ENCODE peak calls at places on chromosome 2, in nine cellular contexts. One of them, this sample, is unnamed.

GRCh38 chr2:174607989-174608865 is 10.6 kb upstream of the WIPF1 start:
- DNase-seq in breast epithelium: no peak
- DNase-seq in HCT116: no peak
- DNase-seq in H1: no peak
- DNase-seq in transverse colon: no peak
- DNase-seq in vagina: no peak
- DNase-seq in stomach: no peak
- DNase-seq in suprapubic skin: no peak
- DNase-seq in endothelial cell of umbilical vein: no peak
- DNase-seq in this sample: no peak

GRCh38 chr2:212912445-212913103 is 238.8 kb downstream of the IKZF2 start:
- DNase-seq in breast epithelium: no peak
- DNase-seq in HCT116: no peak
- DNase-seq in H1: no peak
- DNase-seq in transverse colon: peak; percentile 77
- DNase-seq in vagina: no peak
- DNase-seq in stomach: peak; percentile 57
- DNase-seq in suprapubic skin: no peak
- DNase-seq in endothelial cell of umbilical vein: peak; percentile 87
- DNase-seq in this sample: no peak

GRCh38 chr2:116776556-116776955 is 1037.9 kb upstream of the DDX18 start:
- DNase-seq in breast epithelium: no peak
- DNase-seq in HCT116: no peak
- DNase-seq in H1: no peak
- DNase-seq in transverse colon: no peak
- DNase-seq in vagina: no peak
- DNase-seq in stomach: no peak
- DNase-seq in suprapubic skin: no peak
- DNase-seq in endothelial cell of umbilical vein: no peak
- DNase-seq in this sample: no peak

GRCh38 chr2:132544045-132544630 is 125.9 kb downstream of the LYPD1 start:
- DNase-seq in breast epithelium: no peak
- DNase-seq in HCT116: no peak
- DNase-seq in H1: no peak
- DNase-seq in transverse colon: no peak
- DNase-seq in vagina: no peak
- DNase-seq in stomach: no peak
- DNase-seq in suprapubic skin: no peak
- DNase-seq in endothelial cell of umbilical vein: no peak
- DNase-seq in this sample: peak; percentile 32

GRCh38 chr2:101120124-101120996 is 30.8 kb downstream of the TBC1D8 start:
- DNase-seq in breast epithelium: peak; percentile 95
- DNase-seq in HCT116: peak; percentile 85
- DNase-seq in H1: no peak
- DNase-seq in transverse colon: peak; percentile 78
- DNase-seq in vagina: no peak
- DNase-seq in stomach: peak; percentile 95
- DNase-seq in suprapubic skin: peak; percentile 84
- DNase-seq in endothelial cell of umbilical vein: peak; percentile 76
- DNase-seq in this sample: peak; percentile 98

GRCh38 chr2:121408641-121409040 is 122.0 kb upstream of the RNU4ATAC start:
- DNase-seq in breast epithelium: no peak
- DNase-seq in HCT116: no peak
- DNase-seq in H1: no peak
- DNase-seq in transverse colon: no peak
- DNase-seq in vagina: no peak
- DNase-seq in stomach: no peak
- DNase-seq in suprapubic skin: no peak
- DNase-seq in endothelial cell of umbilical vein: peak; percentile 29
- DNase-seq in this sample: no peak

GRCh38 chr2:65227471-65228248 is at the start of gene ACTR2:
- DNase-seq in breast epithelium: peak; percentile 95
- DNase-seq in HCT116: peak; percentile 90
- DNase-seq in H1: peak; percentile 82
- DNase-seq in transverse colon: peak; percentile 98
- DNase-seq in vagina: peak; percentile 96
- DNase-seq in stomach: peak; percentile 96
- DNase-seq in suprapubic skin: peak; percentile 97
- DNase-seq in endothelial cell of umbilical vein: peak; percentile 97
- DNase-seq in this sample: peak; percentile 98

GRCh38 chr2:171334171-171334570 is 99.6 kb downstream of the METTL8 start:
- DNase-seq in breast epithelium: no peak
- DNase-seq in HCT116: no peak
- DNase-seq in H1: no peak
- DNase-seq in transverse colon: no peak
- DNase-seq in vagina: no peak
- DNase-seq in stomach: peak; percentile 36
- DNase-seq in suprapubic skin: no peak
- DNase-seq in endothelial cell of umbilical vein: no peak
- DNase-seq in this sample: no peak

GRCh38 chr2:25160376-25160775 is 8.0 kb downstream of the POMC start:
- DNase-seq in breast epithelium: no peak
- DNase-seq in HCT116: no peak
- DNase-seq in H1: no peak
- DNase-seq in transverse colon: no peak
- DNase-seq in vagina: no peak
- DNase-seq in stomach: no peak
- DNase-seq in suprapubic skin: no peak
- DNase-seq in endothelial cell of umbilical vein: no peak
- DNase-seq in this sample: no peak

GRCh38 chr2:25159947-25160346 is 8.4 kb downstream of the POMC start:
- DNase-seq in breast epithelium: no peak
- DNase-seq in HCT116: no peak
- DNase-seq in H1: no peak
- DNase-seq in transverse colon: no peak
- DNase-seq in vagina: no peak
- DNase-seq in stomach: no peak
- DNase-seq in suprapubic skin: no peak
- DNase-seq in endothelial cell of umbilical vein: no peak
- DNase-seq in this sample: no peak

GRCh38 chr2:25158096-25158852 is 10.1 kb downstream of the POMC start:
- DNase-seq in breast epithelium: no peak
- DNase-seq in HCT116: no peak
- DNase-seq in H1: no peak
- DNase-seq in transverse colon: no peak
- DNase-seq in vagina: no peak
- DNase-seq in stomach: no peak
- DNase-seq in suprapubic skin: no peak
- DNase-seq in endothelial cell of umbilical vein: no peak
- DNase-seq in this sample: no peak

GRCh38 chr2:25164526-25164925 is 3.9 kb downstream of the POMC start:
- DNase-seq in breast epithelium: no peak
- DNase-seq in HCT116: no peak
- DNase-seq in H1: no peak
- DNase-seq in transverse colon: no peak
- DNase-seq in vagina: no peak
- DNase-seq in stomach: no peak
- DNase-seq in suprapubic skin: no peak
- DNase-seq in endothelial cell of umbilical vein: peak; percentile 23
- DNase-seq in this sample: no peak

DNA sequence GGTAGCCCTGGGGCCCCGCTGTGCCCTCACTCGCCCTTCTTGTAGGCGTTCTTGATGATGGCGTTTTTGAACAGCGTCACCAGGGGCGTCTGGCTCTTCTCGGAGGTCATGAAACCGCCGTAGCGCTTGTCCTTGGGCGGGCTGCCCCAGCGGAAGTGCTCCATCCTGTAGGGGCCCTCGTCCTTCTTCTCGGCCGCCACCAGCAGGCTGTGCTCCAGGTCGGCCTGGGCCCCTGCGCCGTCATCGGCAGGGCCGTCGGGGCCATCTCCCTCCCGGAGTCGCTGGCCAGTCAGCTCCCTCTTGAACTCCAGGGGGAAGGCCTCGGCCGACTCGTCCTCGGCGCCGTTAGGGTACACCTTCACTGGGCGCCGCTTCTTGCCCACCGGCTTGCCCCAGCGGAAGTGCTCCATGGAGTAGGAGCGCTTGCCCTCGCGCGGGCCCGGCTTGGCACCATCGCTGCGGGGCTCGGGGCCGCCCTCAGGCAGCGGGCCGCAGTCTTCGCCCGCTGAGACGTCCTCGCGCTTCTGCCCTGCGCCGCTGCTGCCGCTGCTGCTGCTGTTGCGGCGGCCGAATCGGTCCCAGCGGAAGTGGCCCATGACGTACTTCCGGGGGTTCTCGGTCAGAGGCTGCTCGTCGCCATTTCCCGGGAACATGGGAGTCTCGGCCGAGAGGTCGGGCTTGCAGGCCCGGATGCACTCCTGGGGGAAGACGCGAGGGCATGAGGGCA is 7.2 kb downstream of the POMC start:
- DNase-seq in breast epithelium: no peak
- DNase-seq in HCT116: no peak
- DNase-seq in H1: no peak
- DNase-seq in transverse colon: peak; percentile 57
- DNase-seq in vagina: no peak
- DNase-seq in stomach: peak; percentile 44
- DNase-seq in suprapubic skin: no peak
- DNase-seq in endothelial cell of umbilical vein: peak; percentile 11
- DNase-seq in this sample: peak; percentile 89
- TF ChIP-seq POLR2A in breast epithelium: no peak
- TF ChIP-seq POLR2A in HCT116: no peak
- TF ChIP-seq POLR2A in H1: no peak
- TF ChIP-seq POLR2A in transverse colon: no peak
- TF ChIP-seq POLR2A in vagina: no peak
- TF ChIP-seq POLR2A in stomach: no peak
- TF ChIP-seq POLR2A in suprapubic skin: no peak
- TF ChIP-seq POLR2A in endothelial cell of umbilical vein: no peak
- TF ChIP-seq POLR2A in this sample: no peak

GRCh38 chr2:33292981-33293586 is 183.4 kb upstream of the RASGRP3 start:
- DNase-seq in breast epithelium: no peak
- DNase-seq in HCT116: no peak
- DNase-seq in H1: no peak
- DNase-seq in transverse colon: no peak
- DNase-seq in vagina: no peak
- DNase-seq in stomach: no peak
- DNase-seq in suprapubic skin: no peak
- DNase-seq in endothelial cell of umbilical vein: no peak
- DNase-seq in this sample: no peak

GRCh38 chr2:33298233-33298632 is 178.2 kb upstream of the RASGRP3 start:
- DNase-seq in breast epithelium: no peak
- DNase-seq in HCT116: no peak
- DNase-seq in H1: no peak
- DNase-seq in transverse colon: no peak
- DNase-seq in vagina: no peak
- DNase-seq in stomach: no peak
- DNase-seq in suprapubic skin: no peak
- DNase-seq in endothelial cell of umbilical vein: peak; percentile 24
- DNase-seq in this sample: no peak

GRCh38 chr2:33302348-33302747 is 174.1 kb upstream of the RASGRP3 start:
- DNase-seq in breast epithelium: no peak
- DNase-seq in HCT116: no peak
- DNase-seq in H1: no peak
- DNase-seq in transverse colon: no peak
- DNase-seq in vagina: no peak
- DNase-seq in stomach: no peak
- DNase-seq in suprapubic skin: no peak
- DNase-seq in endothelial cell of umbilical vein: no peak
- DNase-seq in this sample: no peak

GRCh38 chr2:33292063-33292462 is 184.4 kb upstream of the RASGRP3 start:
- DNase-seq in breast epithelium: no peak
- DNase-seq in HCT116: no peak
- DNase-seq in H1: no peak
- DNase-seq in transverse colon: no peak
- DNase-seq in vagina: no peak
- DNase-seq in stomach: no peak
- DNase-seq in suprapubic skin: no peak
- DNase-seq in endothelial cell of umbilical vein: no peak
- DNase-seq in this sample: no peak

DNA sequence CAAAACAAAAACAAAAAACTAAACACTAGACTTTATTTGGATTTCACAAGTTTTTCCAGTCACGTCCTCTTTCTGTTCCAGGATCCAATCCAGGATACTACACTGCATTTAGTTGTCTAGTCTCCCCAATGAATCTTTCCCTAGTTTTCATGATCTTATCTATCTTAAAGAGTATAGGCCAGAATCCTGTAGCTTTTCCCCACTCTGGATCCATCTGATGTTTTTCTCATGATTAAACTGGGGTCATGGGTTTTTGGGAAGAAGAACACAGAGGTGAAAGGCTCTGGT is 178.8 kb upstream of the RASGRP3 start:
- DNase-seq in breast epithelium: no peak
- DNase-seq in HCT116: no peak
- DNase-seq in H1: no peak
- DNase-seq in transverse colon: no peak
- DNase-seq in vagina: no peak
- DNase-seq in stomach: no peak
- DNase-seq in suprapubic skin: no peak
- DNase-seq in endothelial cell of umbilical vein: no peak
- DNase-seq in this sample: no peak
- H3K27ac ChIP-seq in breast epithelium: peak overlapping the region; percentile 63
- H3K27ac ChIP-seq in HCT116: no peak overlapping the region
- H3K27ac ChIP-seq in H1: no peak overlapping the region
- H3K27ac ChIP-seq in transverse colon: no peak overlapping the region
- H3K27ac ChIP-seq in vagina: peak overlapping the region; percentile 60
- H3K27ac ChIP-seq in stomach: no peak overlapping the region
- H3K27ac ChIP-seq in suprapubic skin: peak overlapping the region; percentile 62
- H3K27ac ChIP-seq in endothelial cell of umbilical vein: no peak overlapping the region
- H3K27ac ChIP-seq in this sample: no peak overlapping the region

GRCh38 chr2:231662028-231662810 is 46.1 kb upstream of the PTMA start:
- DNase-seq in breast epithelium: peak; percentile 91
- DNase-seq in HCT116: peak; percentile 97
- DNase-seq in H1: peak; percentile 97
- DNase-seq in transverse colon: peak; percentile 98
- DNase-seq in vagina: no peak
- DNase-seq in stomach: peak; percentile 97
- DNase-seq in suprapubic skin: peak; percentile 97
- DNase-seq in endothelial cell of umbilical vein: peak; percentile 97
- DNase-seq in this sample: peak; percentile 100
- TF ChIP-seq POLR2AphosphoS5 in breast epithelium: peak; percentile 91
- TF ChIP-seq POLR2AphosphoS5 in HCT116: peak; percentile 81
- TF ChIP-seq POLR2AphosphoS5 in H1: peak; percentile 84
- TF ChIP-seq POLR2AphosphoS5 in transverse colon: peak; percentile 73
- TF ChIP-seq POLR2AphosphoS5 in vagina: peak; percentile 95
- TF ChIP-seq POLR2AphosphoS5 in stomach: peak; percentile 89
- TF ChIP-seq POLR2AphosphoS5 in suprapubic skin: peak; percentile 77
- TF ChIP-seq POLR2AphosphoS5 in endothelial cell of umbilical vein: peak; percentile 95
- TF ChIP-seq POLR2AphosphoS5 in this sample: peak; percentile 90

GRCh38 chr2:196041786-196042185 is 26.9 kb downstream of the DNAH7 start:
- DNase-seq in breast epithelium: no peak
- DNase-seq in HCT116: no peak
- DNase-seq in H1: no peak
- DNase-seq in transverse colon: no peak
- DNase-seq in vagina: no peak
- DNase-seq in stomach: no peak
- DNase-seq in suprapubic skin: no peak
- DNase-seq in endothelial cell of umbilical vein: no peak
- DNase-seq in this sample: no peak

DNA sequence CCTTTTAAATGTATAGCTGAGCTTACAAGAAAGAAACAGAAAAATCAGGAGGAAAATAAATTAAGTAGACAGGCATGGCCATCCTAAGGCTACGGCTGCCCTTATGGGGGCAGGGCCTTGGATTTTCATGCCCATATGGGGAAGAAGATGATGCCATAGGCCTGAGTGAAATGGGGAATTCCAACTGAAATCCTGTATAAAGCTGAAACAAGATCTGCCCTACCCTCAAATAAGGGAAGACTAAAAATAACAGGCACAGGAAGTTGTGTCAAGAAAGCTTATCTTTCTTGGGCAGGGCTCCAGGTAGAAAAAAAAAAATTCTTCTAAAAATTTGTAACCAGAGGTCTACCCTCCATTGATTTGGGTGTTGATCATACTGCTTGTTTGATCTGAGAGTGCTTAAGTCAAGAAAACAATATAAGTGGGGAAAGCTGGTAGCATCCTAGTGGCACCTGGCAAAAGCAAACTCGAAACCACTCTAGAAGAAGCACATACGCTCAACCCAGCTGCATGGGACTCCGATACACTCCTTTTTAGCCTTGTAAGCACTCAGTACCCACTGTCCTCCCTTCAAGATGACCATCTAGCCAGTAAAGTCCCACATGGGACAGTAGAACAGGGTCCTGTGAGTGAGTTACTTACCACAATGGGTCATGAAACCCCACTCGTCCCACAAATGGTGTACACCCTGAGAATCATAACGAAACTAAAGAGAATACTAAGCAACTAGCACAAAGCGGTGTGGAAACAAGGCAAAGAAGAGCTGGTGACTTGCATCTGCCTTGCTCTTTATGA is 22.3 kb downstream of the DNAH7 start:
- DNase-seq in breast epithelium: no peak
- DNase-seq in HCT116: no peak
- DNase-seq in H1: no peak
- DNase-seq in transverse colon: no peak
- DNase-seq in vagina: no peak
- DNase-seq in stomach: no peak
- DNase-seq in suprapubic skin: no peak
- DNase-seq in endothelial cell of umbilical vein: no peak
- DNase-seq in this sample: no peak
- TF ChIP-seq POLR2A in breast epithelium: no peak
- TF ChIP-seq POLR2A in HCT116: no peak
- TF ChIP-seq POLR2A in H1: no peak
- TF ChIP-seq POLR2A in transverse colon: no peak
- TF ChIP-seq POLR2A in vagina: no peak
- TF ChIP-seq POLR2A in stomach: no peak
- TF ChIP-seq POLR2A in suprapubic skin: no peak
- TF ChIP-seq POLR2A in endothelial cell of umbilical vein: no peak
- TF ChIP-seq POLR2A in this sample: no peak

This sample was measured in upper lobe of left lung.